ENCODE peak calls at places on chromosomes 6 and 20, in nine cellular contexts. One of them, this sample, is unnamed.

GRCh38 chr6:137676888-137677287 is 182.7 kb upstream of the OLIG3 start:
- DNase-seq in HL-60: no peak
- DNase-seq in KG1: no peak
- DNase-seq in stimulated activated CD4-positive, alpha-beta T cell treated with anti-CD3 and anti-CD28 coated beads, Interleukin-1b, Interleukin-23, amount 100 ng/mL, for 4 hours: no peak
- DNase-seq in AML-193: no peak
- DNase-seq in WTC11: no peak
- DNase-seq in HTR-8/SVneo: no peak
- DNase-seq in GM13976: no peak
- DNase-seq in posterior vena cava: no peak
- DNase-seq in this sample: no peak

GRCh38 chr6:7762758-7763157 is 36.9 kb downstream of the BMP6 start:
- DNase-seq in stimulated activated CD4-positive, alpha-beta T cell treated with anti-CD3 and anti-CD28 coated beads, Interleukin-1b, Interleukin-23, amount 100 ng/mL, for 4 hours: no peak
- DNase-seq in HL-60: no peak
- DNase-seq in posterior vena cava: no peak
- DNase-seq in KG1: no peak
- DNase-seq in HTR-8/SVneo: no peak
- DNase-seq in WTC11: no peak
- DNase-seq in AML-193: no peak
- DNase-seq in GM13976: no peak
- DNase-seq in this sample: no peak

GRCh38 chr20:38536310-38536709 is 44.7 kb upstream of the ADIG start:
- DNase-seq in KG1: no peak
- DNase-seq in HL-60: no peak
- DNase-seq in stimulated activated CD4-positive, alpha-beta T cell treated with anti-CD3 and anti-CD28 coated beads, Interleukin-1b, Interleukin-23, amount 100 ng/mL, for 4 hours: no peak
- DNase-seq in WTC11: no peak
- DNase-seq in HTR-8/SVneo: no peak
- DNase-seq in AML-193: no peak
- DNase-seq in GM13976: no peak
- DNase-seq in posterior vena cava: no peak
- DNase-seq in this sample: no peak

GRCh38 chr6:117547688-117548621 is 54.4 kb downstream of the GOPC start:
- DNase-seq in HL-60: no peak
- DNase-seq in stimulated activated CD4-positive, alpha-beta T cell treated with anti-CD3 and anti-CD28 coated beads, Interleukin-1b, Interleukin-23, amount 100 ng/mL, for 4 hours: peak
- DNase-seq in HTR-8/SVneo: no peak
- DNase-seq in GM13976: peak
- DNase-seq in WTC11: peak
- DNase-seq in posterior vena cava: peak
- DNase-seq in KG1: no peak
- DNase-seq in AML-193: peak
- DNase-seq in this sample: no peak

GRCh38 chr6:157994126-157994795 is 12.6 kb downstream of the SYNJ2 start:
- DNase-seq in KG1: no peak
- DNase-seq in AML-193: no peak
- DNase-seq in posterior vena cava: peak
- DNase-seq in HL-60: no peak
- DNase-seq in stimulated activated CD4-positive, alpha-beta T cell treated with anti-CD3 and anti-CD28 coated beads, Interleukin-1b, Interleukin-23, amount 100 ng/mL, for 4 hours: no peak
- DNase-seq in HTR-8/SVneo: no peak
- DNase-seq in WTC11: no peak
- DNase-seq in GM13976: no peak
- DNase-seq in this sample: no peak

GRCh38 chr6:43846556-43846955 is 76.5 kb downstream of the VEGFA start:
- DNase-seq in stimulated activated CD4-positive, alpha-beta T cell treated with anti-CD3 and anti-CD28 coated beads, Interleukin-1b, Interleukin-23, amount 100 ng/mL, for 4 hours: no peak
- DNase-seq in GM13976: no peak
- DNase-seq in posterior vena cava: no peak
- DNase-seq in WTC11: no peak
- DNase-seq in HL-60: no peak
- DNase-seq in KG1: no peak
- DNase-seq in AML-193: no peak
- DNase-seq in HTR-8/SVneo: no peak
- DNase-seq in this sample: no peak

GRCh38 chr6:159970659-159971063 is 1.8 kb downstream of the IGF2R start:
- DNase-seq in HTR-8/SVneo: no peak
- DNase-seq in GM13976: no peak
- DNase-seq in stimulated activated CD4-positive, alpha-beta T cell treated with anti-CD3 and anti-CD28 coated beads, Interleukin-1b, Interleukin-23, amount 100 ng/mL, for 4 hours: no peak
- DNase-seq in HL-60: no peak
- DNase-seq in WTC11: no peak
- DNase-seq in posterior vena cava: no peak
- DNase-seq in AML-193: no peak
- DNase-seq in KG1: no peak
- DNase-seq in this sample: no peak

GRCh38 chr6:125154184-125155135 is 887 bp downstream of the TPD52L1 start:
- DNase-seq in AML-193: no peak
- DNase-seq in WTC11: peak
- DNase-seq in HTR-8/SVneo: no peak
- DNase-seq in GM13976: peak
- DNase-seq in stimulated activated CD4-positive, alpha-beta T cell treated with anti-CD3 and anti-CD28 coated beads, Interleukin-1b, Interleukin-23, amount 100 ng/mL, for 4 hours: no peak
- DNase-seq in KG1: no peak
- DNase-seq in posterior vena cava: peak
- DNase-seq in HL-60: no peak
- DNase-seq in this sample: no peak

GRCh38 chr6:193180-193579 is 99.1 kb upstream of the DUSP22 start:
- DNase-seq in GM13976: no peak
- DNase-seq in KG1: no peak
- DNase-seq in WTC11: no peak
- DNase-seq in HL-60: no peak
- DNase-seq in HTR-8/SVneo: no peak
- DNase-seq in stimulated activated CD4-positive, alpha-beta T cell treated with anti-CD3 and anti-CD28 coated beads, Interleukin-1b, Interleukin-23, amount 100 ng/mL, for 4 hours: no peak
- DNase-seq in AML-193: no peak
- DNase-seq in posterior vena cava: peak
- DNase-seq in this sample: no peak

GRCh38 chr6:169439710-169440109 is 186.1 kb upstream of the THBS2 start:
- DNase-seq in stimulated activated CD4-positive, alpha-beta T cell treated with anti-CD3 and anti-CD28 coated beads, Interleukin-1b, Interleukin-23, amount 100 ng/mL, for 4 hours: no peak
- DNase-seq in KG1: no peak
- DNase-seq in posterior vena cava: no peak
- DNase-seq in AML-193: no peak
- DNase-seq in WTC11: no peak
- DNase-seq in HL-60: no peak
- DNase-seq in GM13976: no peak
- DNase-seq in HTR-8/SVneo: no peak
- DNase-seq in this sample: no peak

GRCh38 chr6:98985391-98985790 is 37.6 kb upstream of the FBXL4 start:
- DNase-seq in HL-60: no peak
- DNase-seq in KG1: no peak
- DNase-seq in HTR-8/SVneo: no peak
- DNase-seq in posterior vena cava: no peak
- DNase-seq in GM13976: no peak
- DNase-seq in AML-193: no peak
- DNase-seq in WTC11: no peak
- DNase-seq in stimulated activated CD4-positive, alpha-beta T cell treated with anti-CD3 and anti-CD28 coated beads, Interleukin-1b, Interleukin-23, amount 100 ng/mL, for 4 hours: no peak
- DNase-seq in this sample: no peak

GRCh38 chr20:17889226-17889625 is 79.4 kb downstream of the SNX5 start:
- DNase-seq in WTC11: no peak
- DNase-seq in HTR-8/SVneo: no peak
- DNase-seq in AML-193: no peak
- DNase-seq in KG1: no peak
- DNase-seq in HL-60: no peak
- DNase-seq in posterior vena cava: no peak
- DNase-seq in GM13976: no peak
- DNase-seq in stimulated activated CD4-positive, alpha-beta T cell treated with anti-CD3 and anti-CD28 coated beads, Interleukin-1b, Interleukin-23, amount 100 ng/mL, for 4 hours: no peak
- DNase-seq in this sample: no peak

GRCh38 chr20:16553684-16554083 is 19.6 kb downstream of the KIF16B start:
- DNase-seq in AML-193: no peak
- DNase-seq in HTR-8/SVneo: no peak
- DNase-seq in stimulated activated CD4-positive, alpha-beta T cell treated with anti-CD3 and anti-CD28 coated beads, Interleukin-1b, Interleukin-23, amount 100 ng/mL, for 4 hours: no peak
- DNase-seq in posterior vena cava: no peak
- DNase-seq in HL-60: no peak
- DNase-seq in GM13976: no peak
- DNase-seq in WTC11: no peak
- DNase-seq in KG1: no peak
- DNase-seq in this sample: no peak

GRCh38 chr6:144543006-144543871 is 258.1 kb downstream of the UTRN start:
- DNase-seq in stimulated activated CD4-positive, alpha-beta T cell treated with anti-CD3 and anti-CD28 coated beads, Interleukin-1b, Interleukin-23, amount 100 ng/mL, for 4 hours: no peak
- DNase-seq in AML-193: peak
- DNase-seq in GM13976: no peak
- DNase-seq in HL-60: peak
- DNase-seq in WTC11: no peak
- DNase-seq in KG1: peak
- DNase-seq in HTR-8/SVneo: peak
- DNase-seq in posterior vena cava: no peak
- DNase-seq in this sample: no peak

GRCh38 chr6:16388488-16388887 is 150.1 kb downstream of the GMPR start:
- DNase-seq in posterior vena cava: no peak
- DNase-seq in GM13976: no peak
- DNase-seq in AML-193: no peak
- DNase-seq in HL-60: no peak
- DNase-seq in WTC11: no peak
- DNase-seq in KG1: no peak
- DNase-seq in HTR-8/SVneo: peak
- DNase-seq in stimulated activated CD4-positive, alpha-beta T cell treated with anti-CD3 and anti-CD28 coated beads, Interleukin-1b, Interleukin-23, amount 100 ng/mL, for 4 hours: no peak
- DNase-seq in this sample: no peak